ENCODE peak calls at places on chromosomes 12 and 14, in six cellular contexts. E is CD4-positive, alpha-beta memory T cell; A is astrocyte of the hippocampus; I is head of caudate nucleus; U is stimulated activated CD8-positive, alpha-beta memory T cell treated with anti-CD3 and anti-CD28 coated beads, Interleukin-15, amount 100 ng/mL, for 1 hour; M is epithelial cell of proximal tubule. Q is an unnamed sample.

GRCh38 chr12:124861492-124861891 is 2.2 kb downstream of the SCARB1 start:
- DNase-seq in M (no peak), E (no peak), A (peak), I (peak), U (no peak), Q (peak)

GRCh38 chr12:9221476-9221875 is 13.3 kb upstream of the PZP start:
- DNase-seq in I (no peak), U (no peak), M (peak), A (no peak), E (no peak), Q (no peak)

GRCh38 chr14:20684662-20685456 is 499 bp downstream of the RNASE4 start:
- DNase-seq in E (no peak), U (no peak), M (no peak), I (peak), A (no peak), Q (no peak)

GRCh38 chr14:99024926-99025325 is 247.1 kb downstream of the BCL11B start:
- DNase-seq in I (peak), U (no peak), M (no peak), E (no peak), A (no peak), Q (no peak)

GRCh38 chr14:23186913-23187654 is 3.6 kb upstream of the SLC7A8 start:
- DNase-seq in M (no peak), A (peak), U (no peak), E (peak), I (peak), Q (peak)

GRCh38 chr12:25284024-25284423 is 33.3 kb upstream of the KRAS start:
- DNase-seq in A (no peak), M (no peak), I (no peak), U (no peak), E (no peak), Q (no peak)

GRCh38 chr14:99755068-99755405 is 38.2 kb upstream of the EML1 start:
- DNase-seq in E (no peak), A (peak), I (no peak), U (no peak), M (no peak), Q (no peak)

GRCh38 chr12:26727482-26728204 is 105.4 kb downstream of the ITPR2 start:
- DNase-seq in I (no peak), A (no peak), M (no peak), U (no peak), E (no peak), Q (no peak)

GRCh38 chr14:101781240-101782061 is 19.9 kb downstream of the PPP2R5C start:
- DNase-seq in I (no peak), M (no peak), E (peak), A (peak), U (no peak), Q (no peak)

GRCh38 chr12:8698830-8699330 is 1.1 kb downstream of the RIMKLB start:
- DNase-seq in A (no peak), M (no peak), I (no peak), E (no peak), U (no peak), Q (no peak)

GRCh38 chr14:94632305-94632590 is 20.1 kb downstream of the SERPINA3 start:
- DNase-seq in E (no peak), M (no peak), I (no peak), U (no peak), A (no peak), Q (no peak)

GRCh38 chr14:91317381-91318313 is 73.1 kb upstream of the GPR68 start:
- DNase-seq in I (no peak), A (peak), M (no peak), E (peak), U (peak), Q (no peak)

GRCh38 chr12:89117448-89118034 is 234.8 kb downstream of the DUSP6 start:
- DNase-seq in A (peak), U (no peak), M (no peak), I (no peak), E (no peak), Q (no peak)

GRCh38 chr12:40049268-40049667 is 56.6 kb downstream of the SLC2A13 start:
- DNase-seq in U (no peak), A (no peak), I (no peak), M (no peak), E (no peak), Q (no peak)

GRCh38 chr12:67482751-67483661 is 165.5 kb upstream of the DYRK2 start:
- DNase-seq in M (peak), U (peak), A (peak), I (peak), E (peak), Q (no peak)

GRCh38 chr12:15534322-15534721 is 212.0 kb downstream of the PTPRO start:
- DNase-seq in I (no peak), A (peak), M (no peak), E (peak), U (no peak), Q (no peak)

GRCh38 chr12:79326225-79326624 is 364.5 kb downstream of the PAWR start:
- DNase-seq in E (no peak), M (no peak), U (no peak), A (no peak), I (no peak), Q (no peak)

GRCh38 chr14:89544636-89545301 is 127.7 kb upstream of the FOXN3 start:
- DNase-seq in I (no peak), U (no peak), A (no peak), E (no peak), M (no peak), Q (no peak)

GRCh38 chr14:68451676-68452387 is 341.0 kb downstream of the ZFP36L1 start:
- DNase-seq in E (no peak), I (no peak), A (no peak), U (no peak), M (no peak), Q (no peak)

GRCh38 chr12:71556881-71557280 is 106.8 kb downstream of the ZFC3H1 start:
- DNase-seq in M (peak), U (no peak), I (no peak), E (no peak), A (peak), Q (no peak)